ENCODE peak calls at places on chromosomes 2 and 18, in eight cellular contexts. One of them, this sample, is unnamed.

GRCh38 chr2:67486041-67486796 is 89.1 kb downstream of the ETAA1 start:
- DNase-seq in LoVo: no peak
- DNase-seq in HuH-7.5: no peak
- DNase-seq in naive B cell: no peak
- DNase-seq in GM13977: no peak
- DNase-seq in activated T-helper 1 cell treated with anti-CD3 and anti-CD28 coated beads, Interleukin-2, amount 50 U/mL, for 16 hours: no peak
- DNase-seq in stimulated activated CD4-positive, alpha-beta T cell treated with anti-CD3 and anti-CD28 coated beads, Interleukin-1b, Interleukin-23, amount 100 ng/mL, for 24 hours: no peak
- DNase-seq in stomach: peak
- DNase-seq in this sample: peak

GRCh38 chr2:102337012-102337411 is 18.6 kb upstream of the IL18R1 start:
- DNase-seq in LoVo: no peak
- DNase-seq in HuH-7.5: no peak
- DNase-seq in naive B cell: no peak
- DNase-seq in GM13977: no peak
- DNase-seq in activated T-helper 1 cell treated with anti-CD3 and anti-CD28 coated beads, Interleukin-2, amount 50 U/mL, for 16 hours: no peak
- DNase-seq in stimulated activated CD4-positive, alpha-beta T cell treated with anti-CD3 and anti-CD28 coated beads, Interleukin-1b, Interleukin-23, amount 100 ng/mL, for 24 hours: no peak
- DNase-seq in stomach: no peak
- DNase-seq in this sample: peak

GRCh38 chr2:7627587-7627986 is 710.4 kb downstream of the RNF144A start:
- DNase-seq in LoVo: no peak
- DNase-seq in HuH-7.5: no peak
- DNase-seq in naive B cell: no peak
- DNase-seq in GM13977: no peak
- DNase-seq in activated T-helper 1 cell treated with anti-CD3 and anti-CD28 coated beads, Interleukin-2, amount 50 U/mL, for 16 hours: no peak
- DNase-seq in stimulated activated CD4-positive, alpha-beta T cell treated with anti-CD3 and anti-CD28 coated beads, Interleukin-1b, Interleukin-23, amount 100 ng/mL, for 24 hours: no peak
- DNase-seq in stomach: no peak
- DNase-seq in this sample: no peak

GRCh38 chr18:25365242-25365641 is 13.3 kb upstream of the ZNF521 start:
- DNase-seq in LoVo: no peak
- DNase-seq in HuH-7.5: no peak
- DNase-seq in naive B cell: no peak
- DNase-seq in GM13977: no peak
- DNase-seq in activated T-helper 1 cell treated with anti-CD3 and anti-CD28 coated beads, Interleukin-2, amount 50 U/mL, for 16 hours: no peak
- DNase-seq in stimulated activated CD4-positive, alpha-beta T cell treated with anti-CD3 and anti-CD28 coated beads, Interleukin-1b, Interleukin-23, amount 100 ng/mL, for 24 hours: no peak
- DNase-seq in stomach: no peak
- DNase-seq in this sample: no peak

GRCh38 chr2:157087373-157088005 is 170.0 kb upstream of the GALNT5 start:
- DNase-seq in LoVo: no peak
- DNase-seq in HuH-7.5: no peak
- DNase-seq in naive B cell: no peak
- DNase-seq in GM13977: no peak
- DNase-seq in activated T-helper 1 cell treated with anti-CD3 and anti-CD28 coated beads, Interleukin-2, amount 50 U/mL, for 16 hours: no peak
- DNase-seq in stimulated activated CD4-positive, alpha-beta T cell treated with anti-CD3 and anti-CD28 coated beads, Interleukin-1b, Interleukin-23, amount 100 ng/mL, for 24 hours: no peak
- DNase-seq in stomach: no peak
- DNase-seq in this sample: no peak

GRCh38 chr2:172431428-172431827 is 4.0 kb downstream of the ITGA6 start:
- DNase-seq in LoVo: no peak
- DNase-seq in HuH-7.5: no peak
- DNase-seq in naive B cell: no peak
- DNase-seq in GM13977: no peak
- DNase-seq in activated T-helper 1 cell treated with anti-CD3 and anti-CD28 coated beads, Interleukin-2, amount 50 U/mL, for 16 hours: no peak
- DNase-seq in stimulated activated CD4-positive, alpha-beta T cell treated with anti-CD3 and anti-CD28 coated beads, Interleukin-1b, Interleukin-23, amount 100 ng/mL, for 24 hours: no peak
- DNase-seq in stomach: peak
- DNase-seq in this sample: no peak

GRCh38 chr2:86704482-86704971 is 15.6 kb upstream of the RMND5A start:
- DNase-seq in LoVo: peak
- DNase-seq in HuH-7.5: peak
- DNase-seq in naive B cell: no peak
- DNase-seq in GM13977: no peak
- DNase-seq in activated T-helper 1 cell treated with anti-CD3 and anti-CD28 coated beads, Interleukin-2, amount 50 U/mL, for 16 hours: no peak
- DNase-seq in stimulated activated CD4-positive, alpha-beta T cell treated with anti-CD3 and anti-CD28 coated beads, Interleukin-1b, Interleukin-23, amount 100 ng/mL, for 24 hours: no peak
- DNase-seq in stomach: peak
- DNase-seq in this sample: peak

GRCh38 chr2:191968151-191968550 is 121.3 kb upstream of the CAVIN2 start:
- DNase-seq in LoVo: no peak
- DNase-seq in HuH-7.5: no peak
- DNase-seq in naive B cell: no peak
- DNase-seq in GM13977: no peak
- DNase-seq in activated T-helper 1 cell treated with anti-CD3 and anti-CD28 coated beads, Interleukin-2, amount 50 U/mL, for 16 hours: no peak
- DNase-seq in stimulated activated CD4-positive, alpha-beta T cell treated with anti-CD3 and anti-CD28 coated beads, Interleukin-1b, Interleukin-23, amount 100 ng/mL, for 24 hours: no peak
- DNase-seq in stomach: no peak
- DNase-seq in this sample: no peak

GRCh38 chr2:238703436-238703835 is 144.4 kb upstream of the TWIST2 start:
- DNase-seq in LoVo: no peak
- DNase-seq in HuH-7.5: no peak
- DNase-seq in naive B cell: no peak
- DNase-seq in GM13977: no peak
- DNase-seq in activated T-helper 1 cell treated with anti-CD3 and anti-CD28 coated beads, Interleukin-2, amount 50 U/mL, for 16 hours: no peak
- DNase-seq in stimulated activated CD4-positive, alpha-beta T cell treated with anti-CD3 and anti-CD28 coated beads, Interleukin-1b, Interleukin-23, amount 100 ng/mL, for 24 hours: no peak
- DNase-seq in stomach: no peak
- DNase-seq in this sample: no peak

GRCh38 chr2:240498171-240498957 is 59.4 kb downstream of the ANKMY1 start:
- DNase-seq in LoVo: no peak
- DNase-seq in HuH-7.5: no peak
- DNase-seq in naive B cell: no peak
- DNase-seq in GM13977: no peak
- DNase-seq in activated T-helper 1 cell treated with anti-CD3 and anti-CD28 coated beads, Interleukin-2, amount 50 U/mL, for 16 hours: no peak
- DNase-seq in stimulated activated CD4-positive, alpha-beta T cell treated with anti-CD3 and anti-CD28 coated beads, Interleukin-1b, Interleukin-23, amount 100 ng/mL, for 24 hours: no peak
- DNase-seq in stomach: no peak
- DNase-seq in this sample: no peak

GRCh38 chr2:142742301-142743214 is 134.9 kb upstream of the KYNU start:
- DNase-seq in LoVo: no peak
- DNase-seq in HuH-7.5: no peak
- DNase-seq in naive B cell: no peak
- DNase-seq in GM13977: no peak
- DNase-seq in activated T-helper 1 cell treated with anti-CD3 and anti-CD28 coated beads, Interleukin-2, amount 50 U/mL, for 16 hours: no peak
- DNase-seq in stimulated activated CD4-positive, alpha-beta T cell treated with anti-CD3 and anti-CD28 coated beads, Interleukin-1b, Interleukin-23, amount 100 ng/mL, for 24 hours: no peak
- DNase-seq in stomach: no peak
- DNase-seq in this sample: peak

GRCh38 chr2:72985136-72985535 is 67.8 kb downstream of the EMX1 start:
- DNase-seq in LoVo: no peak
- DNase-seq in HuH-7.5: no peak
- DNase-seq in naive B cell: no peak
- DNase-seq in GM13977: no peak
- DNase-seq in activated T-helper 1 cell treated with anti-CD3 and anti-CD28 coated beads, Interleukin-2, amount 50 U/mL, for 16 hours: no peak
- DNase-seq in stimulated activated CD4-positive, alpha-beta T cell treated with anti-CD3 and anti-CD28 coated beads, Interleukin-1b, Interleukin-23, amount 100 ng/mL, for 24 hours: no peak
- DNase-seq in stomach: no peak
- DNase-seq in this sample: no peak